ENCODE peak calls at places on chromosomes 1 and 21, in seven cellular contexts. F is IMR-90, D is neural progenitor cell, C is astrocyte, S is A549, H is HepG2, R is GM12878. Q is an unnamed sample.
A peak's percentile ranks its signal among the peaks of the same experiment; 100 is the strongest.

GRCh38 chr1:180080439-180080838 is 74.2 kb upstream of the QSOX1 start:
- DNase-seq in C (no peak), F (no peak), H (no peak), D (no peak), S (no peak), R (no peak), Q (peak; percentile 5)

GRCh38 chr21:31570824-31571425 is 88.6 kb upstream of the SOD1 start:
- DNase-seq in C (peak; percentile 24), R (no peak), F (no peak), H (no peak), D (no peak), S (no peak), Q (no peak)

GRCh38 chr21:35254006-35254751 is 205.1 kb upstream of the RUNX1 start:
- DNase-seq in R (no peak), S (no peak), F (peak; percentile 87), H (no peak), D (no peak), C (peak; percentile 94), Q (no peak)

GRCh38 chr1:29121516-29121937 is 2.2 kb downstream of the TMEM200B start:
- DNase-seq in F (no peak), C (no peak), H (no peak), R (no peak), S (no peak), D (no peak), Q (no peak)

GRCh38 chr1:39490596-39491145 is 765 bp upstream of the BMP8A start:
- DNase-seq in R (no peak), S (peak; percentile 11), F (no peak), D (peak; percentile 44), H (no peak), C (no peak), Q (peak; percentile 88)

GRCh38 chr1:224498574-224499170 is 64.1 kb upstream of the WDR26 start:
- DNase-seq in C (peak; percentile 89), F (peak; percentile 76), H (no peak), S (no peak), R (no peak), D (peak; percentile 54), Q (peak; percentile 76)

GRCh38 chr1:23436520-23437354 is 12.2 kb upstream of the TCEA3 start:
- DNase-seq in H (no peak), D (peak; percentile 68), F (no peak), S (no peak), R (no peak), C (no peak), Q (no peak)

GRCh38 chr1:145918992-145919939 is 749 bp upstream of the PEX11B start:
- DNase-seq in F (peak; percentile 53), C (peak; percentile 54), S (peak; percentile 53), R (no peak), D (peak; percentile 62), H (peak; percentile 56), Q (peak; percentile 92)

GRCh38 chr21:32545948-32546441 is 39.3 kb downstream of the TCP10L start:
- DNase-seq in H (no peak), S (no peak), R (no peak), F (peak; percentile 47), D (no peak), C (peak; percentile 49), Q (peak; percentile 82)

GRCh38 chr1:6352138-6352563 is 41.4 kb downstream of the ACOT7 start:
- DNase-seq in R (no peak), S (no peak), D (no peak), C (no peak), H (peak; percentile 73), F (no peak), Q (peak; percentile 30)

GRCh38 chr21:45524756-45525152 is 17.5 kb downstream of the SLC19A1 start:
- DNase-seq in R (no peak), H (no peak), F (no peak), S (no peak), C (no peak), D (no peak), Q (no peak)

GRCh38 chr1:46675549-46676314 is 4.1 kb downstream of the TEX38 start:
- DNase-seq in D (no peak), C (no peak), H (no peak), R (no peak), F (no peak), S (no peak), Q (no peak)

GRCh38 chr1:245512980-245513578 is 358.3 kb downstream of the KIF26B start:
- DNase-seq in F (no peak), C (no peak), H (no peak), R (no peak), D (peak; percentile 44), S (no peak), Q (no peak)

GRCh38 chr1:90720137-90720636 is 3.1 kb upstream of the BARHL2 start:
- DNase-seq in H (no peak), D (no peak), C (no peak), R (no peak), F (no peak), S (no peak), Q (peak; percentile 25)

GRCh38 chr1:90719321-90720136 is 2.4 kb upstream of the BARHL2 start:
- DNase-seq in H (no peak), F (no peak), D (peak; percentile 59), S (no peak), C (no peak), R (no peak), Q (peak; percentile 80)

GRCh38 chr1:90723561-90724108 is 6.5 kb upstream of the BARHL2 start:
- DNase-seq in H (no peak), C (no peak), F (no peak), D (peak; percentile 82), S (no peak), R (no peak), Q (peak; percentile 81)

GRCh38 chr1:90722874-90723273 is 5.8 kb upstream of the BARHL2 start:
- DNase-seq in F (no peak), D (no peak), H (no peak), S (no peak), R (no peak), C (no peak), Q (peak; percentile 30)

DNA sequence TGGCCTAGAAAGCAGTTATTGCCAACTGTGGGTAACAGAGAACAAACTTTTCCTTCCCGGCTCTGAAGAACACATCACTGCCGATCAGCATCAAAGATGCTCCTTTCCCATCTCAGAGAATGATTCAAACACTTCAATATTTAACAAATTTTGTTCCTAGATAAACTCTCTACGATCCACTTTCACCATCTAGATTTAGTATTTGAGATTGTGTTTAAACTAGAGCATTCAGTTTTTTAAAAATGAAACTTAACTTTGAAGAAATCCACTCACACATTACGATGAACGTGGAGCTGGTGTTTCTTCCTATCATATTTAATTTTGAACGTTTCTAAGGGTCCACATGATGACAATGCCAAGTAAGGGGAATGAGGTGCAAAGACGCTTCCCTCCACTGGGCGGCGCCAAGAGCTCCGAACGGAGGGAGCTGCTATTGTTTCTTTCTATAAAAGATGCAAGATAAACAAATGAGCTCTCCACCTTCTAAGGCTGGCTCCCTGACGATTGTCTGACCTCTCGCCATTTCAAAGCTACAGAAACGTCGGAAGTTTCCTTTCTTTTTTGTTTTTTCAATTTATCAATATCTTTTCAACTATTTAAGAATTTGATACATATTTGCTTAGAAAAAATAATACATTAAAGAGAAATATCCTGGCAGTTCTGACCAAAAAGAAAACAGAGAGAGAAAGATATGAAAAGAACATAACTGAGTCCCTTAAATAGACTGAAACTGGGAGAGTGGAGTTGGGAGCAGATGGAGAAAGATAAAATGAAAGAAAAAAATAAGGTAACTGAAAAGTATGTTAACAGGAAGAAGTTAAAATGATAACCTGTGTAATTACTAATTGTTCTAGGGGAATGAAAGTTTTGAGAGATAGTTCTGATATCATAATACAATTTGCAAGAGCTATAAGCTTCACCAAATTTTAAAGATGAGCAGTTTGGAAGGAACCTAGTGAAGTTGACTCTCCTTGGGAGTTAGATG is 4.4 kb upstream of the BARHL2 start:
- DNase-seq in C (peak; percentile 8), F (peak; percentile 41), R (no peak), S (peak; percentile 15), D (peak; percentile 91), H (peak; percentile 42), Q (peak; percentile 94)
- H3K4me2 ChIP-seq in C (no peak overlapping the region), F (no peak overlapping the region), R (no peak overlapping the region), S (peak overlapping the region; percentile 48), D (no peak overlapping the region), H (no peak overlapping the region), Q (no peak overlapping the region)

GRCh38 chr1:64495878-64496277 is 25.9 kb downstream of the CACHD1 start:
- DNase-seq in F (no peak), D (no peak), H (no peak), R (no peak), S (no peak), C (no peak), Q (no peak)

GRCh38 chr1:64497484-64497883 is 27.6 kb downstream of the CACHD1 start:
- DNase-seq in F (no peak), C (no peak), S (no peak), D (no peak), H (no peak), R (no peak), Q (no peak)

GRCh38 chr1:64490204-64490818 is 20.4 kb downstream of the CACHD1 start:
- DNase-seq in S (no peak), C (no peak), D (no peak), H (no peak), R (no peak), F (no peak), Q (no peak)

GRCh38 chr1:64494659-64495058 is 24.7 kb downstream of the CACHD1 start:
- DNase-seq in S (no peak), C (no peak), F (no peak), R (no peak), H (no peak), D (no peak), Q (no peak)

GRCh38 chr1:64493864-64494263 is 23.9 kb downstream of the CACHD1 start:
- DNase-seq in C (no peak), R (no peak), H (no peak), S (no peak), D (peak; percentile 97), F (no peak), Q (no peak)
- H3K4me3 ChIP-seq in C (no peak overlapping the region), R (no peak overlapping the region), H (no peak overlapping the region), S (no peak overlapping the region), D (peak overlapping the region; percentile 33), F (no peak overlapping the region), Q (no peak overlapping the region)

DNA sequence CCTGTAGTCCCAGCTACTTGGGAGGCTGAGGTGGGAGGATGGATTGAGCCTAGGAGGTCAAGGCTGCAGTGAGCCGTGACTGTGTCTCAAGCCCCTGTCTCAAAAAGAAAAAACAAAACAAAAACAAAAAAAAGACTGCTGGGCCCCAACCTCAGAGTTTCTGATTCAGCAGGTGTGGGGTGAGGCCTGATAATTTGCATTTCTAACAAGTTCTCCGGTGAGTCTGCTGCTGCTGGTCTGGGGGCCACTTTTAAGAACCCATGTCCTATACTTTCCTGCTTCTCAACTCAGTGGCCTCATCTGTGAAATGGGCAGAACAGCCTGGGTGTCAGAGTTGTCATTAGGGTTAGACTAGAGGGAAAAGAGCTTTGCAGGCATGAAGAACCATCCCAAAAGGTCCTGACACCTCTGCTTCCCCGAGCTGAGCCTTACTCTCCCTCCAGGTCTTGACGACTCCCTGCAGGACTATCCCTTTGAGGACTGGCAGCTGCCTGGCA is 2.8 kb downstream of the CNKSR1 start:
- DNase-seq in D (no peak), C (no peak), R (no peak), H (no peak), F (no peak), S (no peak), Q (peak; percentile 38)
- H3K4me2 ChIP-seq in D (no peak overlapping the region), C (no peak overlapping the region), R (no peak overlapping the region), H (no peak overlapping the region), F (no peak overlapping the region), S (no peak overlapping the region), Q (no peak overlapping the region)

DNA sequence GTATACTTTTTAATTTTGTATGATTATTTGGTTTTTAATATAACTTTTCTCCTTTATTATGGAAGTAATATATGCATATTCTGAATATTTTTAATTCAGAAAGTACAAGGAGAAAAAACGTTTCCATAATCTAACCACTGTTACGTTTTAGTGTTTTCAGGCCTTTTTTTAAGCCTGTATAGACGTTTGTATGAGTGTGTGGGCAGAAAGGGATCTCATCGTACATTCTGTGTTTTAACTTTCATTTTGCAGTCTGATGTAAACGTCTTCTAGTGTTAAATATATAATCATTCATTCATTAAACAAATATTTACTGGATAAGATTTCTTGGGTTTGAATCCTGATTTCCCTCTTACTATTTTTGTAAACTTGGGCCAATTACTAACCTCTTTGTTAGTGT is 38.0 kb upstream of the PLEKHO1 start:
- DNase-seq in D (no peak), F (no peak), S (no peak), C (no peak), R (no peak), H (no peak), Q (no peak)
- H3K4me3 ChIP-seq in D (no peak overlapping the region), F (no peak overlapping the region), S (no peak overlapping the region), C (no peak overlapping the region), R (no peak overlapping the region), H (no peak overlapping the region), Q (no peak overlapping the region)